ENCODE peak calls at places on chromosomes 5 and 9, in seven cellular contexts. N, Q, H, B, M, P and S are unnamed samples.

GRCh38 chr5:103346162-103346748 is 87.7 kb downstream of the MACIR start:
- DNase-seq in N (no peak), Q (peak), H (no peak), B (no peak), M (no peak), P (no peak), S (no peak)

GRCh38 chr5:168047043-168047668 is 244.3 kb upstream of the WWC1 start:
- DNase-seq in N (peak), Q (peak), H (peak), B (peak), M (peak), P (peak), S (no peak)

GRCh38 chr9:114701971-114702370 is 20.0 kb upstream of the TEX48 start:
- DNase-seq in N (no peak), Q (no peak), H (no peak), B (no peak), M (no peak), P (no peak), S (no peak)

GRCh38 chr5:7638456-7638855 is 212.5 kb downstream of the CFAP90 start:
- DNase-seq in N (no peak), Q (no peak), H (no peak), B (no peak), M (no peak), P (no peak), S (no peak)

GRCh38 chr5:117682416-117682815 is 1107.8 kb upstream of the SEMA6A start:
- DNase-seq in N (no peak), Q (no peak), H (no peak), B (no peak), M (no peak), P (no peak), S (no peak)

GRCh38 chr5:174533771-174534221 is 190.6 kb upstream of the MSX2 start:
- DNase-seq in N (peak), Q (no peak), H (no peak), B (no peak), M (no peak), P (no peak), S (no peak)

GRCh38 chr9:76542360-76542759 is 83.4 kb downstream of the GCNT1 start:
- DNase-seq in N (no peak), Q (no peak), H (no peak), B (no peak), M (no peak), P (no peak), S (no peak)

GRCh38 chr9:127721391-127721821 is 5.5 kb downstream of the TTC16 start:
- DNase-seq in N (peak), Q (no peak), H (no peak), B (no peak), M (no peak), P (no peak), S (no peak)

GRCh38 chr5:145062280-145062679 is 772.9 kb downstream of the PRELID2 start:
- DNase-seq in N (no peak), Q (no peak), H (no peak), B (no peak), M (no peak), P (no peak), S (no peak)

GRCh38 chr9:117088140-117088539 is 326.7 kb downstream of the ASTN2 start:
- DNase-seq in N (no peak), Q (no peak), H (no peak), B (no peak), M (no peak), P (no peak), S (no peak)

GRCh38 chr9:995776-996175 is 19.3 kb downstream of the DMRT3 start:
- DNase-seq in N (no peak), Q (no peak), H (no peak), B (no peak), M (no peak), P (no peak), S (no peak)

GRCh38 chr5:31135542-31135941 is 57.9 kb upstream of the CDH6 start:
- DNase-seq in N (no peak), Q (no peak), H (no peak), B (no peak), M (no peak), P (no peak), S (no peak)

GRCh38 chr9:83508072-83508471 is 30.1 kb downstream of the FRMD3 start:
- DNase-seq in N (no peak), Q (no peak), H (no peak), B (no peak), M (no peak), P (no peak), S (no peak)

GRCh38 chr5:98772415-98773213 is 849 bp upstream of the RGMB start:
- DNase-seq in N (peak), Q (peak), H (peak), B (peak), M (no peak), P (peak), S (no peak)

GRCh38 chr5:65101706-65102105 is 333.0 kb downstream of the CWC27 start:
- DNase-seq in N (no peak), Q (no peak), H (no peak), B (no peak), M (no peak), P (no peak), S (no peak)

GRCh38 chr9:33923998-33924701 is 107.2 kb downstream of the UBE2R2 start:
- DNase-seq in N (no peak), Q (no peak), H (no peak), B (no peak), M (no peak), P (no peak), S (no peak)

GRCh38 chr9:13778486-13779110 is 499.1 kb upstream of the MPDZ start:
- DNase-seq in N (no peak), Q (no peak), H (no peak), B (no peak), M (no peak), P (no peak), S (no peak)

GRCh38 chr5:162231522-162231921 is 163.9 kb downstream of the GABRG2 start:
- DNase-seq in N (no peak), Q (no peak), H (no peak), B (no peak), M (no peak), P (no peak), S (no peak)

GRCh38 chr5:73370620-73371583 is 77.7 kb downstream of the FOXD1 start:
- DNase-seq in N (peak), Q (no peak), H (no peak), B (no peak), M (no peak), P (no peak), S (no peak)

GRCh38 chr5:68331202-68332108 is 115.9 kb downstream of the PIK3R1 start:
- DNase-seq in N (no peak), Q (no peak), H (no peak), B (no peak), M (no peak), P (peak), S (no peak)

GRCh38 chr9:77980622-77981021 is 51.0 kb downstream of the GNAQ start:
- DNase-seq in N (no peak), Q (no peak), H (no peak), B (no peak), M (no peak), P (no peak), S (no peak)

GRCh38 chr9:124510650-124511425 is 3.6 kb upstream of the NR5A1 start:
- DNase-seq in N (no peak), Q (no peak), H (no peak), B (no peak), M (no peak), P (peak), S (peak)

GRCh38 chr5:137737349-137738256 is 1.7 kb upstream of the KLHL3 start:
- DNase-seq in N (no peak), Q (no peak), H (no peak), B (no peak), M (no peak), P (no peak), S (no peak)

GRCh38 chr5:142360607-142361120 is 35.8 kb upstream of the SPRY4 start:
- DNase-seq in N (peak), Q (peak), H (peak), B (no peak), M (no peak), P (peak), S (no peak)

GRCh38 chr5:103513696-103514095 is 48.9 kb downstream of the NUDT12 start:
- DNase-seq in N (no peak), Q (no peak), H (no peak), B (no peak), M (no peak), P (no peak), S (no peak)

GRCh38 chr9:79975471-79976316 is 403.9 kb downstream of the TLE4 start:
- DNase-seq in N (no peak), Q (no peak), H (peak), B (no peak), M (no peak), P (no peak), S (no peak)

GRCh38 chr9:81499021-81499454 is 190.3 kb downstream of the TLE1 start:
- DNase-seq in N (no peak), Q (no peak), H (no peak), B (no peak), M (no peak), P (no peak), S (no peak)

GRCh38 chr9:93475856-93476255 is 22.5 kb upstream of the FAM120AOS start:
- DNase-seq in N (no peak), Q (no peak), H (no peak), B (no peak), M (no peak), P (no peak), S (no peak)

GRCh38 chr5:1542755-1543154 is 19.0 kb upstream of the LPCAT1 start:
- DNase-seq in N (peak), Q (no peak), H (no peak), B (no peak), M (no peak), P (no peak), S (no peak)

GRCh38 chr9:2319421-2319820 is 302.2 kb upstream of the VLDLR start:
- DNase-seq in N (no peak), Q (no peak), H (no peak), B (no peak), M (no peak), P (no peak), S (no peak)

GRCh38 chr9:35510745-35511428 is 21.0 kb downstream of the RUSC2 start:
- DNase-seq in N (peak), Q (no peak), H (no peak), B (no peak), M (no peak), P (peak), S (no peak)

GRCh38 chr9:72038408-72038807 is 22.0 kb downstream of the C9orf57 start:
- DNase-seq in N (no peak), Q (no peak), H (no peak), B (no peak), M (no peak), P (no peak), S (no peak)

GRCh38 chr5:139836469-139837208 is 41.0 kb downstream of the PSD2 start:
- DNase-seq in N (no peak), Q (no peak), H (no peak), B (no peak), M (no peak), P (no peak), S (no peak)

GRCh38 chr5:139839918-139840317 is 44.3 kb downstream of the PSD2 start:
- DNase-seq in N (no peak), Q (no peak), H (no peak), B (no peak), M (no peak), P (no peak), S (no peak)

GRCh38 chr5:139839416-139839815 is 43.8 kb downstream of the PSD2 start:
- DNase-seq in N (no peak), Q (no peak), H (no peak), B (no peak), M (no peak), P (no peak), S (no peak)

GRCh38 chr5:139838381-139839197 is 43.0 kb downstream of the PSD2 start:
- DNase-seq in N (no peak), Q (no peak), H (no peak), B (no peak), M (no peak), P (no peak), S (no peak)

DNA sequence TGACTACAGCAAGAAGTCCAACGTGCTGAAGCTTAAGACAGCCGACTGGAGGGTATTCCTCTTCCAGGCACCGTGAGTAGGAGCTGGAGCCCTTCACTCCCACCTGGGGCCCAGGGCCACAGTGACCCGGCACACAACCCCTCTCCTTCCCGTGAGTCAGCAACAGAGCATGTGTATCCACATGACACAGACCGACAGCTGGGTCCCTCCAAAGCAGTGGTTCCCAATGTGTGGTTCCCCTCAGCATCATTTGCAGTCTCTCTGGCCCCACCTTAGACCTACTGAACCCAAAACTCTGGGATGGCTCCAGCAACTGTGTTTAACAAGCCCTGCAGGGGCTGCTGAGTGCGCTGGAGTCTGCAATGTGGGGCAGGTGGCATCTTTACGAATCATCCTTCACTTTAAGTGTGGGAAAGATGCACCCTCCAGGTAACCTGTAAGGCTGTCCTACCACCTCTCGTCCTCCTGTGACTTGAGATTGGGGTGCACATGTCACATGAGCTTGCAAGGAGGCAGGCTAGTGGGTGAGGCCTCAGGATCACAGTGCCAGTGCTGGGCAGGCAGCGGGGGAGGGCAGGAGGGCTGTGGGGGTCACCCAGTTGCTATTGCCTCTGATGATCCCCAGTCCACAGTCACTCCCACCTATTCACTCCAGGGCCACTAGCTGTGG is 42.2 kb downstream of the PSD2 start:
- DNase-seq in N (no peak), Q (no peak), H (no peak), B (no peak), M (no peak), P (no peak), S (no peak)
- TF ChIP-seq SP1 in N (no peak), Q (no peak), H (no peak), B (no peak), M (no peak), P (no peak), S (no peak)

DNA sequence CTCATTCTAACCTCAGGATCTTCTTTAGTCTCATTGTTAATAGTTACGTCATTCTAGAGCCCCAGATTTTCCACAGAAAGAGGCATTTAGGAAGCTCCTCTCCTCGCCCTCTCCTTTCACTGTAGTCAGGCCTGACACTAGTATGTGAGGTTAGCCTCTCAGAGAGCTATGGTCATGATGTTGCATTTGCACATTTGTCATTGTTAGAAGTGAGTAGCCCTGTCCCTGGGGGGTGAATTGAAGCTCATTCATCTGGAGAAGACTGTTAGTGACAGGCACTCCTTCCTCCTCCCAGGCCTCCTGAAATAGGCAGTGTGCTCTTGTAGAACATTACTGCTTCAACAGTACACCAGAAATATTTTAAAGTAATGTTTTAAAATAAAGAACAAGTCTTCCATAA is 26.6 kb upstream of the LRRTM2 start:
- DNase-seq in N (no peak), Q (no peak), H (no peak), B (no peak), M (no peak), P (no peak), S (no peak)
- TF ChIP-seq SP1 in N (no peak), Q (no peak), H (no peak), B (no peak), M (no peak), P (no peak), S (no peak)

DNA sequence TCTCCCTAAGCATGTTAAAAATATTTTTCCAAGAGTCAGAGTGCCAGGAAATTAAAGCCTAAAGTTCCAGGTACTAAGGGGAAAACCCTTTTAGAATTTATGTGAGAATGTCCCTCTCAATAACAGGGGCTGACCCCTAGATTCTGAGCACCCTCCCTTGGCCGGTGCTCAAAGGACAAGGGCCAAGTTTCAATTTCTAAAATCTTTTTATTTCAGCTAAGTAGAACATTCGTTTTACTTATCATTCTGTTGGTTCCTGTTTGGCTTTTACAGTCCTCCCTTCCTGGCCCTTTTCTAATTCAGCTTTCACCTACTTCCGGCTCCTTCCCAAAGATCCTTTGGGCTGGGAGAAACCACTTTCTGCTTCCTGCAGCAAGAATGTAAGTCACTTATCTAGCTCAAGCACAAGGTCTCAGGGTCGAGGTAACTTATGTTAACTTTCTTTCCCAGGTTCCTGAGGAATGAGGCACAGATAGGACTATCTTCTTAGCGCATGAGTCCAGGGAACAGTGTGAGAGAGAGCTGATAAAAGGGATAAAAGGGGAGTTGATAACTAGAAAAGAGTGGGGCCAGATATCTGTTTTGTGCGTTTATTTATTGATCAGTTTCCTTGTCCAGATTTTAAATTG is 34.6 kb upstream of the F2RL2 start:
- DNase-seq in N (no peak), Q (no peak), H (no peak), B (no peak), M (no peak), P (no peak), S (peak)
- TF ChIP-seq SP1 in N (no peak), Q (no peak), H (no peak), B (no peak), M (no peak), P (no peak), S (peak)

GRCh38 chr5:158013939-158014338 is 155.0 kb upstream of the CLINT1 start:
- DNase-seq in N (no peak), Q (peak), H (peak), B (no peak), M (no peak), P (peak), S (peak)
- TF ChIP-seq SP1 in N (no peak), Q (no peak), H (no peak), B (no peak), M (no peak), P (no peak), S (no peak)

DNA sequence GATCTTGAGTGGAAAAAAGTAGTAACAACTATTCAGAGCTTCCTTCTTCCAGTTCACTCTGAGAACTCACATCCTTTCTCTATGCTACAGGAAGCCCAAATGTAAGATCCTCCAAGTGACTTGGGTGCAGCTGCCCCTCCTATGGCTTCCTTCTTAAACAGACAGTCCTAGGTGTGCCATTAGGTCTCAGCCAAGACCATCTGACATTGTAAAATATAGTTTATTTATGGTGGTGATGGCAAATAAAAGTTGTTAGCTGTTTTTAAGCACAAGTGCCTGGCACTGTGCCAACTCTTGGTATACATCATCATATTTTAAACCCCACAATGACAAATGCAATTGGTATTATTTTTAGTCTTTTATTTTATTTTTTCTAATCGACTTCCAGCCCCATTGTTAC is 58.1 kb downstream of the TMEM252 start:
- DNase-seq in N (no peak), Q (no peak), H (no peak), B (no peak), M (no peak), P (no peak), S (no peak)
- TF ChIP-seq SP1 in N (no peak), Q (no peak), H (no peak), B (no peak), M (no peak), P (no peak), S (no peak)

GRCh38 chr9:131298816-131299215 is 9.3 kb downstream of the PLPP7 start:
- DNase-seq in N (no peak), Q (no peak), H (no peak), B (no peak), M (no peak), P (no peak), S (no peak)

GRCh38 chr9:131298341-131298740 is 8.8 kb downstream of the PLPP7 start:
- DNase-seq in N (no peak), Q (no peak), H (no peak), B (no peak), M (no peak), P (no peak), S (no peak)

GRCh38 chr9:131297903-131298302 is 8.4 kb downstream of the PLPP7 start:
- DNase-seq in N (no peak), Q (no peak), H (no peak), B (no peak), M (no peak), P (no peak), S (peak)

GRCh38 chr9:131296452-131296851 is 6.9 kb downstream of the PLPP7 start:
- DNase-seq in N (no peak), Q (no peak), H (no peak), B (no peak), M (no peak), P (no peak), S (no peak)

DNA sequence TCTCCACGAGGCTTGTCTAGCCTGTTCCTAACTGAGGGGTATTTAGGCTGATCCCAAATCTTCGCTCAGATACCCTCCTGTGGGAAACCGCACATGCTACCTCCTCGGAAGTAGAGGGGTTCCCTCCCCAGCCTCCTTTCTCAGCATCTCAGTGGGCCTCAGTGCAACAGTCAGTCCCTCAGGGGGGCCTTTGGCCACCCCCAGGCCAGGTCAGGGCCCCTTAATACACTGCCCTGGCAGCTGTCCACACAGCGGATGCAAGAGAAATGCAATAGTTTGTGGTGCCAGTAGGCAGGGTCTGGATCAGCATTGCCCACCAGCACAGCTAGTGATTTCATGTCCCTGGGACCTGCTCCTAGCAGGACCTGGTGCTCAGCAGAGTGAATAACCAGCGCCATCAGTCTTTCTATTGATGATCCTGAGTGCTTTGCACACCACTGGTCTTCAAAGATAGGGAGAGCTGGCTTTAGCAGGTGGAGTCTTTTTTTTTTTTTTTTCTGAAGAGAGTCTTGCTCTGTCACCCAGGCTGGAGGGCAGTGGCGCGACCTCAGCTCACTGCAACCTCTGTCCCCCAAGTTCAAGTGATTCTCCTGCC is 7.5 kb downstream of the PLPP7 start:
- DNase-seq in N (no peak), Q (no peak), H (no peak), B (no peak), M (no peak), P (no peak), S (peak)
- TF ChIP-seq SP1 in N (no peak), Q (no peak), H (no peak), B (no peak), M (no peak), P (no peak), S (no peak)

GRCh38 chr9:134853893-134854292 is 26.7 kb upstream of the FCN2 start:
- DNase-seq in N (no peak), Q (no peak), H (no peak), B (no peak), M (no peak), P (no peak), S (no peak)
- TF ChIP-seq SP1 in N (no peak), Q (no peak), H (no peak), B (no peak), M (no peak), P (no peak), S (no peak)

GRCh38 chr9:110405858-110406443 is 68.3 kb upstream of the TXNDC8 start:
- DNase-seq in N (no peak), Q (no peak), H (no peak), B (no peak), M (no peak), P (no peak), S (no peak)
- TF ChIP-seq SP1 in N (no peak), Q (no peak), H (no peak), B (no peak), M (no peak), P (no peak), S (no peak)